ENCODE peak calls at places on chromosome 13, in eight cellular contexts. G, O, Q, D, A, V, E and F are unnamed samples.

GRCh38 chr13:33637978-33638743 is 179.8 kb upstream of the RFC3 start:
- DNase-seq in A (peak; percentile 75), D (no peak), O (no peak), Q (no peak), V (no peak), G (no peak), E (no peak), F (no peak)

GRCh38 chr13:73335938-73336337 is 277.1 kb downstream of the KLF5 start:
- DNase-seq in D (no peak), Q (no peak), V (no peak), E (no peak), A (no peak), G (no peak), O (no peak), F (no peak)

GRCh38 chr13:63901630-63902029 is 2486.0 kb upstream of the PCDH20 start:
- DNase-seq in A (no peak), Q (no peak), G (no peak), D (no peak), V (no peak), E (no peak), O (no peak), F (no peak)

GRCh38 chr13:105960326-105960725 is 575.1 kb downstream of the EFNB2 start:
- DNase-seq in O (no peak), E (no peak), G (no peak), D (no peak), Q (no peak), V (no peak), A (no peak), F (no peak)

GRCh38 chr13:113126265-113127150 is 3.9 kb downstream of the F10 start:
- DNase-seq in D (no peak), Q (no peak), G (peak; percentile 43), V (no peak), A (peak; percentile 30), O (no peak), E (peak; percentile 34), F (no peak)

GRCh38 chr13:30757026-30757425 is 21.7 kb downstream of the ALOX5AP start:
- DNase-seq in G (no peak), Q (no peak), D (no peak), A (no peak), O (no peak), V (no peak), E (no peak), F (no peak)

GRCh38 chr13:114101831-114102520 is 30.4 kb downstream of the RASA3 start:
- DNase-seq in E (no peak), D (no peak), A (no peak), Q (peak; percentile 14), G (peak; percentile 62), V (no peak), O (no peak), F (peak; percentile 60)

GRCh38 chr13:86051134-86052103 is 252.2 kb upstream of the SLITRK6 start:
- DNase-seq in V (no peak), D (no peak), G (no peak), O (no peak), Q (no peak), A (no peak), E (no peak), F (no peak)

GRCh38 chr13:93413972-93414717 is 187.5 kb downstream of the GPC6 start:
- DNase-seq in A (no peak), V (no peak), Q (no peak), O (no peak), D (no peak), G (no peak), E (no peak), F (no peak)

GRCh38 chr13:76885203-76886004 is 801 bp downstream of the KCTD12 start:
- DNase-seq in O (peak; percentile 83), A (peak; percentile 90), Q (peak; percentile 77), D (peak; percentile 82), G (peak; percentile 86), V (peak; percentile 81), E (peak; percentile 73), F (peak; percentile 90)
- TF ChIP-seq CTCF in O (peak; percentile 29), A (peak; percentile 17), Q (peak; percentile 52), D (peak; percentile 21), G (no peak), V (peak; percentile 59), E (peak; percentile 8), F (peak; percentile 37)

GRCh38 chr13:76725211-76725610 is 161.0 kb downstream of the KCTD12 start:
- DNase-seq in D (no peak), A (no peak), E (no peak), Q (no peak), O (no peak), G (no peak), V (no peak), F (no peak)
- H3K4me1 ChIP-seq in D (peaks cover 46% of the 10 kb centered on the region), A (peaks cover 16% of the 10 kb centered on the region), E (no peaks in the 10 kb centered on the region), Q (no peaks in the 10 kb centered on the region), O (no peaks in the 10 kb centered on the region), G (peaks cover 14% of the 10 kb centered on the region), V (peaks cover 44% of the 10 kb centered on the region), F (no peaks in the 10 kb centered on the region)

DNA sequence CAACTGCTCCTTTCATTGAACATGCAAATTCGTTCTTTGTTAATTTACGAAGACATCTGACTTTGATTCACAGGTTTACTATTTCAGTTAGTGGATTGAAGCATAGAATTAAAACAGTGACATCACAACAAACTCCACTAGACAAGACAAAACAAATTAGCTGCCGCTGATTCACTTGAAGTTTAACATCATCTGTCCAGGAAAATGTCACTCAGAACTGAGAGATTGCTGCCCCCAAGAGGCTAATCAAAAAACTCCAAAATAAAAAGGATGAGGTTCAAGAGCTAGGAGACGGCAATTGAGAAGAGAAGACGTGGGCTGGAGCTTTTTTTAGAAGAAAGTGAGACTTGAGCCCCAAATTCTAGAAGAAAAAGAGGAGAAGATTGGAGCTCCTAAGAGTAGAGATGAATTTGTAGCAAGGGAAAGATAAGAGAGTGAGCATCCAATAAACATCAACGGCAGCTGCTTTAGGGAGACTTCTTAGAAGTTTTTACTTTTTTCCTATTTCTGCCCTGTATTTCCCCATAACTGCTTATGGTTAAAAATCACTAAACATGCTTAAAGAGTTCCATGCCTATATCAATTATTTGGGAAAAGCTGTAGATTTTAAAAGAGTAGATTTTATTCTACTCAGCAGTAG is 40.8 kb upstream of the TPP2 start:
- DNase-seq in A (no peak), D (no peak), Q (no peak), V (no peak), E (no peak), G (no peak), O (no peak), F (no peak)
- H3K4me3 ChIP-seq in A (no peak overlapping the region), D (no peak overlapping the region), Q (no peak overlapping the region), V (no peak overlapping the region), E (no peak overlapping the region), G (no peak overlapping the region), O (no peak overlapping the region), F (no peak overlapping the region)

DNA sequence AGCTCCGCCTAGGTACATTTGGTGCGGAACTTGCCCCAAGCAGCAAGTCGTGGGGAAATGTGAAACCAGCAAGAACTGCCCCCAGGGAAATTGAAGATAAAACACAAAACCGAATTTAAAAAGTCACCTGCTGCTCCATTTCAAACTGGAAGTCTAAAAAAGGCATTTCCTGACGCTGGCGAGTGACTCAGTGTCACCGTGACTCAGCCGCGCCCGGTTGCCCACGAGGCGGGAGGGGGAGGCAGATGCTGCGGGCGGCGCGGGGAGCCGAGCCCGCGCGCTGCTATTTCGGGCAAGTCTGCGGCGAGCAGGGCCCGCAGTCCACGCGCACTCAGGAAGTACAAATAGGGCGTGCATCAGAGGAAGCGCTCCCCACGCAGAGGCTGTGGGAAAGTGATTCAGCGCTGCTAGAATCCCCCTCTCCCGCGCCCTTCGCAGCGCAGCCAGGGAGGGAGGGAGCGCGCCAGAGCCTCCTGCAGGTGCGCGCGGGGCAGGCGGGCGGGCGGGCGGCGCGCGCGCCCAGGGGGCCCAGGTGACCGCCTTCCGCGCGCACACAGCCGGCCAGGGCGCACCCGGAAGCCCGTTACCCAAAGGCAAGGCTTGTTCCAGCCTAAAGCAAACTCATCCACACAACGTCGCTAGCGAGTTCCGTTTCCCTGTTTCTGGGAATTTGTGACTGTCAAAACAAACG is 168.8 kb downstream of the COL4A1 start:
- DNase-seq in V (peak; percentile 61), O (peak; percentile 53), G (peak; percentile 88), D (peak; percentile 56), Q (peak; percentile 59), E (no peak), A (peak; percentile 88), F (peak; percentile 86)
- TF ChIP-seq CTCF in V (peak; percentile 23), O (no peak), G (no peak), D (no peak), Q (peak; percentile 9), E (no peak), A (peak; percentile 16), F (no peak)

GRCh38 chr13:59696229-59696628 is 467.5 kb downstream of the DIAPH3 start:
- DNase-seq in G (no peak), Q (no peak), V (no peak), O (no peak), D (no peak), E (no peak), A (no peak), F (no peak)
- H3K4me1 ChIP-seq in G (no peaks in the 10 kb centered on the region), Q (no peaks in the 10 kb centered on the region), V (no peaks in the 10 kb centered on the region), O (no peaks in the 10 kb centered on the region), D (no peaks in the 10 kb centered on the region), E (no peaks in the 10 kb centered on the region), A (peaks cover 8% of the 10 kb centered on the region), F (no peaks in the 10 kb centered on the region)

GRCh38 chr13:90493667-90494066 is 853.8 kb upstream of the MIR17HG start:
- DNase-seq in G (no peak), D (no peak), A (no peak), V (no peak), E (no peak), Q (no peak), O (no peak), F (no peak)

GRCh38 chr13:90498816-90499215 is 848.7 kb upstream of the MIR17HG start:
- DNase-seq in A (no peak), O (no peak), G (no peak), D (no peak), E (no peak), V (no peak), Q (no peak), F (no peak)

GRCh38 chr13:90498096-90498495 is 849.4 kb upstream of the MIR17HG start:
- DNase-seq in D (no peak), Q (no peak), E (no peak), G (no peak), V (no peak), A (no peak), O (no peak), F (no peak)

DNA sequence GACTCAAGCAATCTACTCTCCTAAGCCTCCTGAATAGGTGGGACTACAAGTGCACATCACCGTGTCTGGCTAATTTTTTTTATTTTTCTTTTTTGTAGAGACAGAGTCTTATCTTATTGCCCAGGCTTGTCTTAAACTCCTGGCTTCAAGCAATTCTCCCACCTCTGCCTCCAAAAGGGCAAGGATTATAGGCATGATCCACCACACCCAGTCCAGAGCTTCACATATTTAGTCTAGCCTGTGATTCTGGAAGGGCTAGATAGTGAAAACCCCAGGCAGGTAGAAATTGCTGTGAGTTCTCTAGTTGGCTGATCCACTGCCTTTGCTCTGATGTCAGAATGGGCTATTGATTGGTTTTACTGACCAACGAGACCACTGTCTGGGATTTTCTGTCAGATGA is 854.6 kb upstream of the MIR17HG start:
- DNase-seq in Q (no peak), E (no peak), D (no peak), G (no peak), V (no peak), A (no peak), O (no peak), F (no peak)
- H3K4me3 ChIP-seq in Q (no peak overlapping the region), E (no peak overlapping the region), D (no peak overlapping the region), G (no peak overlapping the region), V (no peak overlapping the region), A (no peak overlapping the region), O (no peak overlapping the region), F (no peak overlapping the region)